ENCODE peak calls at places on chromosomes 7 and 10, in five cellular contexts. M is breast epithelium, X is tibial nerve, F is heart right ventricle, R is uterus. K is an unnamed sample.
A peak's percentile ranks its signal among the peaks of the same experiment; 100 is the strongest.

GRCh38 chr7:44654255-44654791 is 47.9 kb downstream of the OGDH start:
- DNase-seq in M (no peak), X (no peak), F (peak; percentile 54), R (no peak), K (no peak)

GRCh38 chr7:156174428-156174827 is 362.2 kb upstream of the SHH start:
- DNase-seq in M (no peak), X (no peak), F (no peak), R (no peak), K (no peak)

GRCh38 chr7:122438001-122438400 is 133.5 kb upstream of the FEZF1 start:
- DNase-seq in M (no peak), X (no peak), F (no peak), R (no peak), K (no peak)

GRCh38 chr10:89118091-89118490 is 89.0 kb downstream of the CH25H start:
- DNase-seq in M (no peak), X (no peak), F (no peak), R (no peak), K (no peak)

GRCh38 chr10:3774814-3775670 is 10.0 kb downstream of the KLF6 start:
- DNase-seq in M (no peak), X (no peak), F (no peak), R (peak; percentile 51), K (no peak)

GRCh38 chr10:69769395-69769989 is 32.2 kb upstream of the COL13A1 start:
- DNase-seq in M (no peak), X (no peak), F (peak; percentile 30), R (no peak), K (no peak)

GRCh38 chr10:133394064-133394663 is at the start of gene MTG1:
- DNase-seq in M (peak; percentile 71), X (peak; percentile 82), F (peak; percentile 98), R (peak; percentile 96), K (peak; percentile 92)

GRCh38 chr10:51269816-51270215 is 195.5 kb downstream of the PRKG1 start:
- DNase-seq in M (no peak), X (no peak), F (no peak), R (no peak), K (no peak)

GRCh38 chr10:99834410-99834809 is 52.0 kb downstream of the ABCC2 start:
- DNase-seq in M (no peak), X (no peak), F (no peak), R (no peak), K (no peak)

GRCh38 chr7:44438851-44439250 is 51.6 kb downstream of the NUDCD3 start:
- DNase-seq in M (no peak), X (no peak), F (no peak), R (no peak), K (no peak)

GRCh38 chr7:50531928-50532327 is 33.3 kb downstream of the DDC start:
- DNase-seq in M (no peak), X (no peak), F (no peak), R (no peak), K (no peak)

GRCh38 chr7:138338361-138338760 is 121.7 kb upstream of the TRIM24 start:
- DNase-seq in M (peak; percentile 53), X (peak; percentile 16), F (peak; percentile 58), R (peak; percentile 15), K (no peak)

GRCh38 chr7:6258440-6259182 is 13.8 kb downstream of the CYTH3 start:
- DNase-seq in M (no peak), X (no peak), F (no peak), R (no peak), K (no peak)

GRCh38 chr10:62669351-62669750 is 135.2 kb upstream of the ADO start:
- DNase-seq in M (no peak), X (no peak), F (no peak), R (no peak), K (no peak)

GRCh38 chr10:89659185-89660131 is 14.4 kb upstream of the PANK1 start:
- DNase-seq in M (no peak), X (no peak), F (no peak), R (no peak), K (no peak)

DNA sequence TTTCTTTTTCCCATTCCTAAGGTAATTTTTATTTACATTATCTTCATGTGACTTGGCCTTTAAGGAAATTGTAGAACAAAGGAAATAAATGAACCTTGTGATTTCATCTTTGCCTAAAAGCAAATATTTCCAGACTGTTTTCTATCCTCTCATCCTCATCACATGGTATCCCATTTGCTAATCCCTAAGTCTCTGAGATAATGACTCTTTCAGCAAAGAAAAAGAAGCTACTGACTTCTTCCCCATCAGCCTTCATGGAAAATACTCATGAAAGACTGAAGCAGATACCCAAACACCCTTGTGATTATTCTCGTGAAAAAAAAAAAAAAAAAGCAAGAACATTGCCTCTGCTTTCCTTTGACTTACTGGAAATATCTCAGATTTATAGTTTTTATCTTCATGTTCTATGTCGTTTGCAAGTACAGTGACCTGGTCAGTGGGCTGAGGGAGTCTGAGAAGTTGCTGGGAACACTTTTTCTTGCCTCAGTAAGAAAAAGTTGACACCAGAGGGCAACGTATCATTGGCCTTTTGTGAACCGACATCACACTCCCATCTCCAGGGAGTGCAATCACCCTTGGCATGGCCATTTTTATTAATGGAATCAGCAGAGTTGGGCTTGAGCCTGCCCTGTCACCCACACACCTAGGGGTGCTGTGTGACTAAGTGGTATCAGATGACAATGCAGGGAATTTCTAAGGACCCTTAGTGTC is 246.0 kb upstream of the KMT2E start:
- DNase-seq in M (no peak), X (no peak), F (no peak), R (no peak), K (no peak)
- TF ChIP-seq CTCF in M (no peak), X (no peak), F (no peak), R (no peak), K (no peak)

GRCh38 chr10:79313320-79313719 is 33.9 kb upstream of the PPIF start:
- DNase-seq in M (no peak), X (no peak), F (no peak), R (no peak), K (no peak)

GRCh38 chr10:79314761-79315601 is 32.3 kb upstream of the PPIF start:
- DNase-seq in M (no peak), X (no peak), F (no peak), R (no peak), K (no peak)

GRCh38 chr10:79312601-79313187 is 34.6 kb upstream of the PPIF start:
- DNase-seq in M (no peak), X (no peak), F (no peak), R (no peak), K (no peak)

GRCh38 chr10:79315602-79315920 is 31.7 kb upstream of the PPIF start:
- DNase-seq in M (no peak), X (no peak), F (no peak), R (no peak), K (no peak)

GRCh38 chr10:79313911-79314439 is 33.3 kb upstream of the PPIF start:
- DNase-seq in M (no peak), X (no peak), F (no peak), R (no peak), K (no peak)
- TF ChIP-seq CTCF in M (no peak), X (no peak), F (no peak), R (no peak), K (no peak)

GRCh38 chr7:2148189-2148588 is 84.6 kb downstream of the MAD1L1 start:
- DNase-seq in M (no peak), X (no peak), F (no peak), R (no peak), K (no peak)

GRCh38 chr7:2145835-2146580 is 86.7 kb downstream of the MAD1L1 start:
- DNase-seq in M (no peak), X (no peak), F (no peak), R (no peak), K (no peak)

GRCh38 chr7:2144926-2145325 is 87.8 kb downstream of the MAD1L1 start:
- DNase-seq in M (no peak), X (no peak), F (no peak), R (no peak), K (no peak)

GRCh38 chr7:2148814-2149213 is 83.9 kb downstream of the MAD1L1 start:
- DNase-seq in M (no peak), X (no peak), F (no peak), R (no peak), K (no peak)

DNA sequence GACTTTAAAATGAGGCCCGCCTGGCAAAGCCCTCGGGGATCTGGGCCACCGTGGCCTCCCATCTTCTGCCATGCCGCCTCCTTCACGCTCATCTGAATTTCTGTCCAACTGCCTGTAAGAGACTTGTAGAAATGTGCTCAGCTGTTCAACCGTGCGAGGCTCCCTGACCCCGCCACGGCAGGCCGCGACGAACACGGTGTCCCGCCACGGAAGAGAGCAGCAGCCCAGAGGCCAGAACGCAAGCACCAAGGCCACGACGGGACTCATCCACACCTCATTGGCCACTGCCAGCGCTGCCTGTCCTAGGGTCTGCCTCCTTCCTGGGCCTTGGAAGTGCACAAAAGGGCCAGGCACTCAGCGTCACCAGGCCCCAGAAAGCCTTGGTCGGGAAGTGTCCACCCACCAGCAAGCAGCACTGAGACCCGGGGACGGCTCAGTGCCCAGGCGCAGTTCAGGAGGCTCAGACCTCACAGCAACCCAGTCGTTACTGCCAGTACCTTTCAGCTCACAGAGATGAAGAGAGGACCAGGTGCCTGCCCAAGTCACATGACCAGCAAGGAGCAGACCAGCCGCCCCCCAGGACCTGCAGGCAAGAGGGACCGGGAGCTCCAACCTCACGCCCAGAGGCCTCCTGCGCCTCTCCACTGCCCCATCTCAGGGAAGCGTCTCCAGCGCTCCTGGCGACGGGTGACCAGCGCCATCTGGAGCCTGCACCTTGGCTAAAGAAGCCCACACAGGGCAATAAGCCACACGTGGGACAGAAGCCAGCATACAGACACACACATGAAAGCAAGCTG is 85.9 kb downstream of the MAD1L1 start:
- DNase-seq in M (no peak), X (no peak), F (no peak), R (no peak), K (no peak)
- TF ChIP-seq CTCF in M (no peak), X (no peak), F (no peak), R (no peak), K (no peak)

DNA sequence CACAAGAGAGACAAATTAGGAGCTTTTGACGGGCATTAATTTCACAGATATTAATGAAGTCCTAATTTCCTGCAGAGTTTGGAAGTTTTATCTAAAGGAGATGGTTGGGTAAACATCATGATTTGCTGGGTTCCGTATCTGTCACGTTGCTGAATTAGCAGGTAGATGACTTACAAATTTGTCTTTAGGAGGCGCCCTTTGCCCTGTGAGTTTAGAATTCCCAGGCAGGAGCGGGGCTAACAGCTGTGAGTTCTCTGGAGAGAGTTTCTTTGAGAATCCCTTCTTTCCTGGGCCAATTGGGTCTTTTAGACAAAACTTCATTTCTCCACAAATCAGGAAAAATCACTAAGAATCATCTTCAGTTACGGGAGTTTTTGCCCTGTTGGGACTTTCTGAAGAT is 63.8 kb downstream of the PRKCQ start:
- DNase-seq in M (no peak), X (no peak), F (no peak), R (no peak), K (no peak)
- TF ChIP-seq CTCF in M (no peak), X (no peak), F (no peak), R (no peak), K (no peak)

DNA sequence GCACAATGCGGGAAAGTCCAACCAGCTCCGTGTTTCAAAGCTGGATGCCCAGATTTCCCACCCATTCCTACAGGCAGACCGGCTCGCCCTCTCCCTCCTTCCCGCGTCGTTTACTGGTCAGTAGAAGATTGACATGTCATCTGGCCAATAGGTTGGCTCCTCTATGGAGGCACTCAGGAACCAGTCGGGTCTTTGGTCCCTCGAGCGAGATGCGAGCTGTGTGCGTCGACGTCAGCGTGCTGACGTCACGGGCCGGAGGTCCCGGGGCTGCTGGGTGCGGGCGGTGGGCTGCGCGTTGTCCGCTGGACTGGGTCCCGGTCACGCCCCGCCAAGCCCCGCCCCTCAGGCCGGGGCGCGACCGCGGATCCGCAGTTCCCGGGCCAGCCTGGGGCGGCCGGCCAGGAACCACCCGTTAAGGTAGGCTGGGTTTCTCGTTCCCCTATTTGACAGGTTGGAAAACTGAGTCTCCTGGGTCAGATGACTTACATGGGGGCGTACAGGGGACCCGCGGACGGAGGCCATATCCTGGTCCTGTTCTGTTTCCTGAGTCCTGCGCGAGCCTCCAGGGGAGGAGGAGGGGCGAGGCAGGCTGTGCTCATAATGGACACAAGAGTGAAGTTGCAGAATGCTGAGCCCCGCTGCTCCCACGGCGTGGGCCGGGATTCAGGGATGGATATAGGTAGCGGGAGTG is at the start of gene STARD3NL:
- DNase-seq in M (peak; percentile 98), X (peak; percentile 93), F (peak; percentile 94), R (peak; percentile 95), K (peak; percentile 93)
- TF ChIP-seq CTCF in M (peak; percentile 36), X (peak; percentile 72), F (no peak), R (peak; percentile 2), K (no peak)

K was measured in mesothelial cell of epicardium.